ENCODE peak calls at places on chromosomes 3 and 15, in five cellular contexts. H is GM12878; B is fibroblast of pulmonary artery; N is CD8-positive, alpha-beta T cell; Q is WERI-Rb-1. O is an unnamed sample.
A peak's percentile ranks its signal among the peaks of the same experiment; 100 is the strongest.

GRCh38 chr3:53130179-53131135 is at the start of gene RFT1:
- DNase-seq in B (peak; percentile 97), H (peak; percentile 73), Q (peak; percentile 96), N (peak; percentile 99), O (peak; percentile 98)

GRCh38 chr3:139258276-139258675 is 85.5 kb upstream of the MRPS22 start:
- DNase-seq in H (no peak), Q (no peak), N (no peak), B (no peak), O (no peak)

GRCh38 chr15:28904541-28905303 is 18.9 kb downstream of the APBA2 start:
- DNase-seq in Q (no peak), B (no peak), N (no peak), H (no peak), O (peak; percentile 48)

GRCh38 chr15:45391746-45392711 is 13.7 kb upstream of the GATM start:
- DNase-seq in Q (no peak), N (no peak), B (no peak), H (peak; percentile 90), O (no peak)

GRCh38 chr3:170799009-170799408 is 71.0 kb downstream of the RPL22L1 start:
- DNase-seq in Q (no peak), N (no peak), H (no peak), B (no peak), O (no peak)

GRCh38 chr3:71247221-71247947 is 336.1 kb downstream of the FOXP1 start:
- DNase-seq in Q (no peak), B (peak; percentile 37), N (no peak), H (no peak), O (no peak)

GRCh38 chr15:39025331-39025730 is 460.7 kb upstream of the RASGRP1 start:
- DNase-seq in N (no peak), Q (no peak), H (no peak), B (peak; percentile 13), O (no peak)

GRCh38 chr3:147318900-147319299 is 87.4 kb downstream of the ZIC4 start:
- DNase-seq in N (no peak), B (no peak), H (no peak), Q (no peak), O (no peak)

GRCh38 chr3:140091143-140091542 is 156.2 kb downstream of the CLSTN2 start:
- DNase-seq in B (no peak), H (no peak), N (no peak), Q (no peak), O (no peak)

GRCh38 chr3:71119171-71119570 is 464.4 kb downstream of the FOXP1 start:
- DNase-seq in N (no peak), H (no peak), B (no peak), Q (no peak), O (no peak)

GRCh38 chr3:141610993-141611392 is 124.2 kb downstream of the RASA2 start:
- DNase-seq in H (no peak), N (no peak), Q (no peak), B (no peak), O (no peak)

GRCh38 chr15:88645171-88646087 is 6.6 kb downstream of the ISG20 start:
- DNase-seq in B (no peak), N (no peak), H (no peak), Q (no peak), O (no peak)

GRCh38 chr3:119557874-119558264 is 1.5 kb downstream of the CD80 start:
- DNase-seq in Q (no peak), H (no peak), B (no peak), N (no peak), O (no peak)

GRCh38 chr3:126126292-126126691 is 42.4 kb upstream of the SLC41A3 start:
- DNase-seq in H (no peak), Q (peak; percentile 2), B (no peak), N (no peak), O (peak; percentile 57)

GRCh38 chr3:193165431-193166120 is 75.4 kb upstream of the PLAAT1 start:
- DNase-seq in Q (no peak), B (no peak), N (no peak), H (no peak), O (no peak)

GRCh38 chr3:170642882-170643601 is 57.2 kb upstream of the SLC7A14 start:
- DNase-seq in N (no peak), Q (no peak), H (no peak), B (no peak), O (no peak)

GRCh38 chr15:29680806-29681485 is 141.3 kb downstream of the TJP1 start:
- DNase-seq in B (no peak), Q (no peak), H (no peak), N (no peak), O (no peak)

GRCh38 chr3:99114565-99115291 is 213.2 kb upstream of the DCBLD2 start:
- DNase-seq in B (peak; percentile 81), N (no peak), H (no peak), Q (peak; percentile 53), O (no peak)

GRCh38 chr3:141352262-141352984 is 15.9 kb upstream of the ZBTB38 start:
- DNase-seq in H (no peak), N (no peak), Q (no peak), B (no peak), O (no peak)

DNA sequence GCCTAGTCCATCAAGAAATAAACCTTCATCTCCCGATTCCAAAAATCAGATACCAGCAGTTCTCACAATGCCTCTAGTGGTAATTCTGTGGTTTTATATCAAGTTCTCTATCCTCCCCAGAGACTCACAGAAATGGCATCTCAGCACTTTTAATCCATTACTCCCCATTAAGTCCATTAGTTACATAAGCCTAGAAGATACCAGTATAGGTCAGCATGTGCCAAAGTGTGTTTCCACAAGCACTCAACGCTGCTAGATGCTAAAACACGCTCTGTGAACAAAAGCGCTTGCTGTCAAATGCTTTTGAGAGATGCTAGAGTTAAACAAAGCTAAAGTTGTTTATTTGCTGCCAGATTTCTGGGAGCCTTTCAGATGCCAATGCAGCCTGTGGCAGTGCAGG is 918.7 kb upstream of the CFAP20DC start:
- DNase-seq in B (no peak), H (no peak), Q (no peak), N (no peak), O (no peak)
- TF ChIP-seq CTCF in B (no peak), H (no peak), Q (no peak), N (no peak), O (no peak)

GRCh38 chr3:191136347-191136746 is 62.7 kb upstream of the OSTN start:
- DNase-seq in B (peak; percentile 62), N (no peak), H (no peak), Q (no peak), O (no peak)
- TF ChIP-seq CTCF in B (peak; percentile 59), N (no peak), H (peak; percentile 43), Q (no peak), O (peak; percentile 78)

DNA sequence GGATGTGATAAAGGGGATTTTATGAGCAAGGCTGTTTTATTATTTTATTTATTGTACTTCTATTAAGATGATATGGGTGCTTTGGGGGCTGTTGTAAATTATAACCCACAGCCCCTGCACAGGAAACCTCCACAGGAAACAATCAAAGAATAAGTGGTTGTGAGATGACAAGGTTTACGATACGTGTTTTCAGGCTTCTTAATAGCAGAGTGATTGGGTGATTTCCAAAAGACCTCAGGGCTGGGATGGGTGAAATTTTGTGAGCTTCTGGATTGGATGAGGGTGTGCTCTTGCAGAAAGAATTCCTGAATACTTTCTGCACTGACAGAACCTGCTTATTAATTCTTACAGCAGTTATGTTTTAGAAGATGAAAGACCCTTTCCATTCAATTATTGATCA is 21.4 kb downstream of the CHL1 start:
- DNase-seq in B (no peak), N (no peak), H (no peak), Q (no peak), O (no peak)
- TF ChIP-seq CTCF in B (no peak), N (no peak), H (no peak), Q (no peak), O (no peak)

DNA sequence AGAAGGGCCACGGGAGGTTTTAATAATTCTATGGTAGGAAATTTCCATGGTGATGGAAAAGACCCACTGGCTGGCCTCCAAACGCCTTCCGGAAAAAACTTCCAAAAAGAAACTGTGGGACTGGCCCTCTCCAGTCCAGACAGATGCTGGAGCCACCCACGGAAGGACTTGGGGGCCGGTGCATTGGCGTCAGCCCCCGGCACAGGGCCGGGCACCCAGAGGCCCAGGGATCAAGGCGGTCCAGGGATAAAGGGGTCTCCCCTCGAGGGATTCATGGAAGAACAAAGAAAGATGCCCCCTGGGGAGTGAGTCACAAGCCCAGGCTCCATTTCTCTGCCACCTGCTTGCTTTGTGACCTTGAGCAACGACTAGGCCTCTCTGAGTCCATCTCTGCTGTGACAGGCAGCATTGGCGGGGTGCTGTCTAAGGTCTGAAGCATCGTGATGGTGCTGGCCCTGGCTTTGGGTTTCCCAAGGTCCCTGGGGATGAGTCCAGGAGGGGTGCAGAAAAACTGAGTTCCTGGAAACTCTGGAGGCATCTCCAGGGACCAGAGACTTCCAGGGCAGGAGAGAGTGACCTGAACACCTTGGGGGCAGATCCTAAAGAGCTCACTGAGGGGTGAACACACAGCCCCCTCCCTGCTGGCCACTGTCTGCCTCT is 21.6 kb downstream of the ATP2B2 start:
- DNase-seq in B (no peak), Q (no peak), H (no peak), N (no peak), O (no peak)
- TF ChIP-seq CTCF in B (no peak), Q (no peak), H (no peak), N (no peak), O (no peak)

DNA sequence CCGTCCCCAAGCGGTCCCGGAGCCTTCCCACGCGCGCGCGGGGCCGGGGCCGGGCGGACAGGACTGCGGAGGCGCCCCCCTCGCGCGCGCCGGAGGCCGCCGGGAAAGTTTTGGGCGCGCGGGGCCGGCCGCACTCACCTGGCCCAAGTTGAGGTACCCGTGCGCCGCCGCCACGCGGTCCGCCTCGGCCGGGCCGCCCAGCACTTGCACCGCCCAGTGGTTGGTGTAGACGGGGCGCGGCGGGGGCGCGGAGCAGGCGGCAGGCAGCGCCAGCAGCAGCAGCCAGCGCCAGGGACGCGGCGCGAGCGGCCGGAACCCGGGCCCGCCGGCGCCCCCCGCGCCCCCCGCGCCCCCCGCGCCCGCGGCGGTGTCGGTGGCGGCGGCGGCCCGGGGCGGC is 273 bp downstream of the PCSK6 start:
- DNase-seq in B (peak; percentile 14), Q (peak; percentile 58), H (no peak), N (no peak), O (no peak)
- TF ChIP-seq CTCF in B (no peak), Q (no peak), H (no peak), N (no peak), O (no peak)

DNA sequence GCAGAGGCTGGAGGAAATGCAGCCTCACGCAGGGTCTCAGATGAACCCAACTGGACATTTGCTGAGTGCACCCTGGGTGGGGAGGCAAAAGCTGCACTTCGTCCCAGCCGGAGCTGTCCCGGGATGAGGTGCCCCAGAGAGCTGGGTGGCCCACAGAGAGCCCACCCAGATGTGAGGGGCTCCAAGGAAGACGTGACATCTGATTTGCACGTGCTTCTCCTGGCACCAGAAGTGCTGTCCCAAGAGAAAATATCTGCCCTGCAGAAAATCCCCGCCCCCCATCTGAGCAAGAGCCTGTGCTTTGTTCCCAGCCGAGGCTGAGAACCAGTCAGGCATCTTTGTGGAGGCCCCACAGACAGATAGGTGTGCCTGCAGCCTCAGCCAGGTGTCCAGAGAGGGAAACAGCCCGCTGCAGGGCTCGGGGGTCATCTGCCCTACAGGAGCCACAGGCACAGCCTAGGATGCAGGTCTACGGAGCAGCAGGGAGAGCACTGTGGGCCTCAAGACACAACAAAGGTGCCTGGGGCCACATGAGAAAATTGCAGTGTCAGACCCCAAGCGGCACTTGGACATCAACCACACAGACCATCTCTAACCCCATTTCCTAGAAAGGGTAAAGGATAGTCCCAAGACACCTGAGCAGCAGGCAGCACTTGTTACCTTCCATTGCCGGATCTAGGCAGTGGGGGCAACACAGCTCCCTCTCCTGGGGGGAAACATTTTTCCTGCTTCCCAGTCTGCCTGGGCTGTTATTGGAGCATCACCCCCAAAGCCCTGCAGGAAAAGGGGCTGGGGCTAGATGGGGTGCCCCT is 5.8 kb downstream of the TMIE start:
- DNase-seq in B (no peak), Q (no peak), H (no peak), N (no peak), O (peak; percentile 70)
- TF ChIP-seq CTCF in B (no peak), Q (peak; percentile 10), H (no peak), N (no peak), O (no peak)